ENCODE peak calls at places on chromosomes 4 and X, in five cellular contexts. U, A, X, B and Q are unnamed samples.

GRCh38 chrX:153648358-153649177 is 1.6 kb downstream of the DUSP9 start:
- DNase-seq in U (no peak), A (no peak), X (no peak), B (no peak), Q (no peak)

GRCh38 chr4:2186133-2186864 is 55.6 kb downstream of the HAUS3 start:
- DNase-seq in U (peak), A (no peak), X (no peak), B (no peak), Q (no peak)

GRCh38 chr4:120821986-120822385 is 100.5 kb downstream of the PRDM5 start:
- DNase-seq in U (no peak), A (no peak), X (no peak), B (no peak), Q (no peak)

GRCh38 chr4:42306221-42307109 is 90.8 kb upstream of the SHISA3 start:
- DNase-seq in U (no peak), A (no peak), X (no peak), B (peak), Q (no peak)

GRCh38 chr4:151626228-151626627 is 134.6 kb downstream of the GATB start:
- DNase-seq in U (no peak), A (no peak), X (no peak), B (no peak), Q (no peak)

GRCh38 chr4:13261486-13262257 is 222.5 kb downstream of the RAB28 start:
- DNase-seq in U (no peak), A (no peak), X (no peak), B (no peak), Q (no peak)

GRCh38 chrX:72270316-72270866 is 6.7 kb downstream of the RPS4X start:
- DNase-seq in U (no peak), A (no peak), X (no peak), B (no peak), Q (no peak)

GRCh38 chr4:188781655-188782054 is 642.4 kb downstream of the TRIML1 start:
- DNase-seq in U (peak), A (peak), X (no peak), B (no peak), Q (no peak)

GRCh38 chr4:26175016-26175786 is 145.6 kb upstream of the RBPJ start:
- DNase-seq in U (no peak), A (no peak), X (peak), B (no peak), Q (no peak)

GRCh38 chr4:86302242-86302641 is 57.6 kb downstream of the MAPK10 start:
- DNase-seq in U (peak), A (no peak), X (no peak), B (no peak), Q (no peak)

GRCh38 chrX:150365953-150366911 is 3.1 kb downstream of the MAMLD1 start:
- DNase-seq in U (peak), A (no peak), X (no peak), B (peak), Q (no peak)

GRCh38 chrX:97629597-97629985 is 745.9 kb downstream of the RPA4 start:
- DNase-seq in U (no peak), A (no peak), X (no peak), B (no peak), Q (no peak)

GRCh38 chrX:73563740-73564073 is 710 bp downstream of the CHIC1 start:
- DNase-seq in U (peak), A (no peak), X (no peak), B (no peak), Q (no peak)

GRCh38 chrX:45623266-45623665 is 422.6 kb upstream of the DIPK2B start:
- DNase-seq in U (peak), A (no peak), X (no peak), B (no peak), Q (peak)

GRCh38 chrX:68273887-68274286 is 159.4 kb downstream of the OPHN1 start:
- DNase-seq in U (peak), A (no peak), X (no peak), B (no peak), Q (no peak)

GRCh38 chr4:24730256-24731001 is 64.9 kb upstream of the SOD3 start:
- DNase-seq in U (peak), A (no peak), X (no peak), B (peak), Q (no peak)

GRCh38 chr4:77578145-77578544 is 27.5 kb upstream of the CXCL13 start:
- DNase-seq in U (no peak), A (no peak), X (no peak), B (no peak), Q (no peak)